ENCODE peak calls at places on chromosomes 2 and 18, in seven cellular contexts. Z, Q, V, X, Y, R and P are unnamed samples.

GRCh38 chr2:218186876-218187649 is 20.3 kb upstream of the CXCR1 start:
- DNase-seq in Z (no peak), Q (no peak), V (no peak), X (no peak), Y (no peak), R (no peak), P (no peak)

GRCh38 chr2:19031642-19032041 is 326.8 kb downstream of the OSR1 start:
- DNase-seq in Z (no peak), Q (no peak), V (no peak), X (no peak), Y (peak), R (no peak), P (no peak)

GRCh38 chr2:219777388-219777787 is 150.0 kb downstream of the SLC4A3 start:
- DNase-seq in Z (no peak), Q (no peak), V (no peak), X (no peak), Y (no peak), R (no peak), P (no peak)

GRCh38 chr2:97715951-97716694 is 2.7 kb downstream of the ZAP70 start:
- DNase-seq in Z (no peak), Q (no peak), V (no peak), X (no peak), Y (no peak), R (no peak), P (no peak)

GRCh38 chr2:24083567-24084385 is 858 bp downstream of the TP53I3 start:
- DNase-seq in Z (no peak), Q (no peak), V (no peak), X (peak), Y (peak), R (no peak), P (no peak)

GRCh38 chr2:71566271-71566858 is 113.0 kb downstream of the DYSF start:
- DNase-seq in Z (no peak), Q (no peak), V (no peak), X (no peak), Y (no peak), R (no peak), P (no peak)

GRCh38 chr2:61443342-61444041 is 27.4 kb downstream of the USP34 start:
- DNase-seq in Z (no peak), Q (no peak), V (no peak), X (no peak), Y (no peak), R (no peak), P (no peak)

GRCh38 chr18:59685501-59685900 is 11.7 kb downstream of the CCBE1 start:
- DNase-seq in Z (no peak), Q (no peak), V (peak), X (no peak), Y (no peak), R (no peak), P (no peak)

GRCh38 chr2:69032336-69032735 is 19.4 kb downstream of the ANTXR1 start:
- DNase-seq in Z (no peak), Q (no peak), V (no peak), X (no peak), Y (peak), R (no peak), P (no peak)

GRCh38 chr2:74583504-74583903 is 29.0 kb downstream of the DOK1 start:
- DNase-seq in Z (no peak), Q (no peak), V (no peak), X (no peak), Y (peak), R (no peak), P (no peak)

DNA sequence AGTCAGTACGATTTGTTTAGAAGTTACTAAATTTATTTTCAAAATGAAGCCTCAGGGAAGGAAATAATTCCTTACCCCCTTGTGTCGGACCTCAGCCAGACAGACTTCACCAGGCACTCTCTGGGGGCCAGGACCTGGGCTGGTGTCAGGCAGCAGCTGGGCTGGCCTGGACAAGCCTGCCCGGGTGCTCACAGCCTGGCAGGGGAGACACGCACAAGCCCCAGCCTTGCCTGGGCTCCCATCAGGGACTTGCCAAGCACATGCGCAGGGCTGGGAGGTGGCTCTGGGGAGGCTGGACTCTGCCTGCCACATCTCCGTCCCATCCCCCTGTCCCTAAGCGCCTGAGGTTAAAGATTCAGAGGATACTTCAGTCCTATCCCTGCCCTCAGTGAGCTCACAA is 56.8 kb upstream of the HS6ST1 start:
- DNase-seq in Z (no peak), Q (no peak), V (peak), X (no peak), Y (no peak), R (no peak), P (no peak)
- H3K27ac ChIP-seq in Z (no peak), Q (no peak), V (no peak), X (no peak), Y (peak), R (peak), P (no peak)

GRCh38 chr2:46304635-46305034 is 7.4 kb downstream of the EPAS1 start:
- DNase-seq in Z (no peak), Q (peak), V (no peak), X (no peak), Y (no peak), R (no peak), P (peak)

GRCh38 chr2:46302005-46302696 is 4.9 kb downstream of the EPAS1 start:
- DNase-seq in Z (no peak), Q (no peak), V (no peak), X (no peak), Y (no peak), R (no peak), P (no peak)

GRCh38 chr2:46303822-46304221 is 6.6 kb downstream of the EPAS1 start:
- DNase-seq in Z (no peak), Q (no peak), V (no peak), X (no peak), Y (no peak), R (no peak), P (no peak)

GRCh38 chr2:46305177-46305576 is 8.0 kb downstream of the EPAS1 start:
- DNase-seq in Z (no peak), Q (no peak), V (no peak), X (no peak), Y (no peak), R (no peak), P (no peak)

GRCh38 chr2:46303233-46303632 is 6.0 kb downstream of the EPAS1 start:
- DNase-seq in Z (no peak), Q (no peak), V (no peak), X (no peak), Y (no peak), R (no peak), P (no peak)
- H3K27ac ChIP-seq in Z (peak), Q (no peak), V (no peak), X (no peak), Y (no peak), R (peak), P (no peak)

GRCh38 chr2:33184026-33184425 is 237.3 kb downstream of the LTBP1 start:
- DNase-seq in Z (no peak), Q (no peak), V (no peak), X (no peak), Y (no peak), R (no peak), P (no peak)

GRCh38 chr2:33178209-33178608 is 231.5 kb downstream of the LTBP1 start:
- DNase-seq in Z (no peak), Q (no peak), V (no peak), X (no peak), Y (no peak), R (no peak), P (no peak)

GRCh38 chr2:33177627-33178026 is 230.9 kb downstream of the LTBP1 start:
- DNase-seq in Z (no peak), Q (no peak), V (no peak), X (no peak), Y (peak), R (no peak), P (no peak)

GRCh38 chr2:33181466-33181865 is 234.7 kb downstream of the LTBP1 start:
- DNase-seq in Z (no peak), Q (no peak), V (no peak), X (no peak), Y (no peak), R (no peak), P (no peak)

DNA sequence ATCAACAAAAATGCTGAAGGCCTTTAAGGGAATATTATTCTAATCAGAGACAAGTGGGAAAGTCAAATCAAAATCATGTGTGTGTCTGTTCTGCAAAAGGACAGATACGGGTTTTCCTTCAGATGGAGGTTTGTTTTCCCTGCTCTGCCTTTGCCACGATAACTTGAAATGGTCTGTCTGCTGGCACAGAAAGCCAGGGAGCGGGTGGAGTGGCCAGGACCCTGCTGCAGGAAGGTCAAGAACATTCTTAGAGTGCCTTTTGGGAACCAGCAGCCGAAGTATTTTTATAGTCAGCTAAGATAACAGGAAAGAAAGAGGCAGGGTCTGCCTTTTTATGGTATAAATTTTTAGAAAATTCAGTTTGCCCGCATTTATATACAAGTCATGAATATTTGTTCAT is 234.2 kb downstream of the LTBP1 start:
- DNase-seq in Z (no peak), Q (no peak), V (no peak), X (no peak), Y (no peak), R (peak), P (no peak)
- H3K27ac ChIP-seq in Z (no peak), Q (no peak), V (no peak), X (no peak), Y (no peak), R (peak), P (no peak)

GRCh38 chr2:8684885-8685696 is 3.2 kb downstream of the ID2 start:
- DNase-seq in Z (no peak), Q (no peak), V (peak), X (peak), Y (peak), R (peak), P (peak)
- H3K27ac ChIP-seq in Z (peak), Q (peak), V (peak), X (no peak), Y (peak), R (peak), P (peak)

GRCh38 chr2:47159627-47160026 is 4.5 kb upstream of the STPG4 start:
- DNase-seq in Z (no peak), Q (no peak), V (no peak), X (no peak), Y (no peak), R (no peak), P (no peak)

GRCh38 chr2:47160207-47160606 is 5.1 kb upstream of the STPG4 start:
- DNase-seq in Z (no peak), Q (no peak), V (no peak), X (no peak), Y (no peak), R (no peak), P (no peak)

GRCh38 chr2:47161475-47161874 is 6.4 kb upstream of the STPG4 start:
- DNase-seq in Z (no peak), Q (no peak), V (no peak), X (no peak), Y (no peak), R (no peak), P (no peak)

GRCh38 chr2:47165001-47165555 is 10.0 kb upstream of the STPG4 start:
- DNase-seq in Z (no peak), Q (no peak), V (no peak), X (no peak), Y (peak), R (no peak), P (no peak)

DNA sequence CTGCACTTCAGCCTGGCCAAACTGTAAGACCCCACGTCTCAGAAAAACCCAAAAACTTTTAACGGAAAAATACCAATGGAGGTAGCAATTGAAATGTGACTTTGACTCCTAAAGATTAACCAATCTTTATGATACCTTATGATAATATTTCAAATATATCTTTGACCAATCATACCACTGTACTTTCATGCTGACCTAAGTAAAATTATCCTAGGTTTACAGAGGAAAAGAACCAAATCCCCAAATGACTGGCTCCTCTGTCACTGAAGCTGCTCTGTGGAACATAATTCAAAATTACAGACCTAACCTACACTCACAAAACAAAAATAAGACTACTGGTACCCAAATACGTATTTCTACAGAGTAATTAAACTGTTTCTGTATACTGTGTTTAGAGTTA is 7.7 kb upstream of the STPG4 start:
- DNase-seq in Z (no peak), Q (no peak), V (no peak), X (no peak), Y (no peak), R (no peak), P (no peak)
- H3K27ac ChIP-seq in Z (peak), Q (no peak), V (no peak), X (no peak), Y (no peak), R (no peak), P (no peak)

DNA sequence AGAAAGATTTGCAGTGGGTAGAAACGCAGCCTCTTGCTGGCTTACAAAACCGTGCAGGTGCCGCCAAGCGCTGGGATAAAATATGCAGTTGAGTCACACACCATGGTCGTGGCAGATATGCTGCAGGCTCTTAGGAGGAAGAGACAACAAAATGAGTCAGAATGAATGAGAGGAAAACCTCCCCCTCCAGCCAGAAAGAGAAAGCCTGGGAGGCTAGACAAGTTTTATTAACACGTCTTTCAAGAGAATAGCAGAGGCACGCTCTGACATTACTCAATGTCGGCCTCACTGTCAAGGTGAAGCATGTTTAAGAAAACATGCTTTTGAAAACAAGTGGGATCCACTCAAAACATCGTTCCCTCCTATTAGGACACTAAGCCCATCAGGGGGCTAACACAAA is 37.1 kb upstream of the ZCCHC2 start:
- DNase-seq in Z (no peak), Q (no peak), V (peak), X (no peak), Y (peak), R (no peak), P (no peak)
- H3K27ac ChIP-seq in Z (no peak), Q (no peak), V (no peak), X (no peak), Y (no peak), R (no peak), P (no peak)

DNA sequence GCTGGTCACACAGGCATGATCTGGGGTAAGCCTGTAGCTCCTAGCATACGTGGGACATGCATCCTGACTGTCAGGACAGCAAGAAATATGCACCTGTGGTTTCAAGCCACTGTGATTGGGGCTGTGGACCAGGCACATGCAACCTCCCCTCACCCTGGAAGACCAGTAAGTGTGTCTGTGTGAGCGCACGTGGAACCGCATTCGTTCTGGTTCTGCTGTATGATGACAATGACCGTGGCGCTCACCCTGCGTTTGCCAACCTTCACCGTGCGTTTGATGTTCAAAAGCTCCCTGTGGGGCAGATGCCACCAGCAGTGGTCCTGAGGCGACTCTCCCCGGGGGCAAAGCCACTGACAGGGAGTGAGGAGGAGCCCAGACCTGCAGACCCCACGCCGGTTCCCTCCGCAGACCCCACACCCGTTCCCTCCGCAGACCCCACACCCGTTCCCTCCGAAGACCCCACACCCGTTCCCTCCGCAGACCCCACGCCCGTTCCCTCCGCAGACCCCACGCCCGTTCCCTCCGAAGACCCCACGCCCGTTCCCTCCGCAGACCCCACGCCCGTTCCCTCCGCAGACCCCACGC is 189.6 kb downstream of the TMEM18 start:
- DNase-seq in Z (no peak), Q (no peak), V (no peak), X (no peak), Y (no peak), R (no peak), P (no peak)
- H3K27ac ChIP-seq in Z (no peak), Q (no peak), V (no peak), X (no peak), Y (no peak), R (no peak), P (no peak)

DNA sequence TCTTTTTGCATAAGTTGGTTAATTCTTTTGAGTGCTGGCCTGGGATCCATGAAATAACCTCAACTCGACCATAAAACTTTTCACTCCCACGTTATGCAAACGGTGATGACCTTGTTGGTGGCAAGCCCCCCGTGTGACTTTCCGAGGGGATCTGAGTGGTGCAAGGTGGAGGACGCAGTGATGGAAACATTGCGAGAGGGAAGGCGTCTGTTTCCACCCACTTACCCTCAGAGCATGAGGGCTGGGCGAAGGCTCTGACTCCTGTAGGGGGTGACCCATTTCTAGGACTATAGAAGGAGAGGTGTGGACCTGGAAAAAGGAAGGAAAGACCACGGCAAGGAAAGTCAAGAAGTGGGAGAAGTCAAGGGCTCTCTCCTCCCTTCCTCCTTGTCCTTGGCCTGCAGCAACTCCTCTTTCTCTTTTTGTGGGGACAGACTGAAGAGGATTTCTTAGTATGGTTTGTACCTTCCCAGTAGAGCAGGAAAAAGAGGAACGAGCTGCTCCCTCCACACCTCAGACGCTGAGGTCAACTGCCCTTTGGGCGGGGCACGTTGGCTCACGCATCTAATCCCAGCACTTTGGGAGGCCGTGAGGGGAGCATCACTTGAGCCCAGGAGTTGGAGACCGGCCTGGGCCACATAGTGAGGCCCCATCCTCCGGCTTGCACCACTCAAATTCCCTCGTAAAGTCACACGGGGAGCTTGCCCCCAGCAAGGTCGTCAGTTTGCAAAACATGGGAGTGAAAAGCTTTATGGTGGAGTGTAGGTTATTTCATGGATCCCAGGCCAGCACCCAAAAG is 15.5 kb upstream of the CD8A start:
- DNase-seq in Z (no peak), Q (no peak), V (no peak), X (no peak), Y (no peak), R (no peak), P (no peak)
- H3K27ac ChIP-seq in Z (no peak), Q (no peak), V (no peak), X (no peak), Y (no peak), R (no peak), P (no peak)

GRCh38 chr2:241375300-241375699 is 19.2 kb downstream of the FARP2 start:
- DNase-seq in Z (no peak), Q (no peak), V (no peak), X (no peak), Y (no peak), R (no peak), P (no peak)

GRCh38 chr2:241378816-241379215 is 22.7 kb downstream of the FARP2 start:
- DNase-seq in Z (no peak), Q (no peak), V (no peak), X (no peak), Y (peak), R (no peak), P (no peak)

GRCh38 chr2:241373449-241373848 is 17.4 kb downstream of the FARP2 start:
- DNase-seq in Z (no peak), Q (no peak), V (no peak), X (no peak), Y (no peak), R (no peak), P (no peak)

GRCh38 chr2:241379481-241380480 is 23.7 kb downstream of the FARP2 start:
- DNase-seq in Z (no peak), Q (no peak), V (no peak), X (no peak), Y (peak), R (no peak), P (no peak)

DNA sequence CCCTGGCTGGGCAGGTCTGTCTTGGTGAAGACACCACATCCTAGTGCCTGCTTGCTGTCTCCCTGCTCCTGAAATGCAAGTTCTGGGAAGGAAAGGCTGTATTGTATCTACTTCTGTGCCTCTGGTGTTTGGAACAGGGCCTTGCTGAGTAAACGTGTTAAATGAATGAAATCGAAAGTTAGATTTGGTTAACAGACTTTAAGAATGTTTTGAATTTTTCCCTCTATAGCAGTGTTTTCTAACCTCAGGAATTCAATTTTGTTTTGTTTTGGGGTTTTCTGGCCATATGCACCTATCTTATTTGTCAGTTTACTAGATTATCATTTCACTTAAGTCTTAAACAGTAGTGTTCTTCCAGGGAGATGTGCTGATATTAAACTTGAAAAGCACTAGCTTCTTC is 20.7 kb downstream of the FARP2 start:
- DNase-seq in Z (no peak), Q (no peak), V (no peak), X (no peak), Y (no peak), R (no peak), P (no peak)
- H3K27ac ChIP-seq in Z (no peak), Q (no peak), V (no peak), X (no peak), Y (no peak), R (no peak), P (no peak)